ENCODE peak calls at places on chromosomes 2 and 18, in eight cellular contexts. M is neuronal stem cell, P is spleen, D is BE2C, V is BJ, W is GM23248, N is aorta, U is AG04450. Q is an unnamed sample. For H3K27me3, the result is how much of the 10 kb centered on the place peaks cover.

GRCh38 chr18:45024357-45025107 is 343.8 kb downstream of the SETBP1 start:
- DNase-seq in M (no peak), P (no peak), D (no peak), V (no peak), W (no peak), N (no peak), U (no peak), Q (no peak)

GRCh38 chr2:241882090-241882625 is 12.6 kb downstream of the RTP5 start:
- DNase-seq in M (no peak), P (peak), D (peak), V (no peak), W (peak), N (no peak), U (no peak), Q (peak)

GRCh38 chr2:42296226-42296625 is 64.8 kb downstream of the COX7A2L start:
- DNase-seq in M (no peak), P (no peak), D (no peak), V (no peak), W (no peak), N (no peak), U (no peak), Q (no peak)

GRCh38 chr2:43224571-43225092 is 1.8 kb downstream of the ZFP36L2 start:
- DNase-seq in M (no peak), P (peak), D (peak), V (no peak), W (peak), N (peak), U (no peak), Q (no peak)

GRCh38 chr2:110854355-110855081 is 122.1 kb downstream of the ACOXL start:
- DNase-seq in M (no peak), P (no peak), D (no peak), V (no peak), W (peak), N (no peak), U (no peak), Q (no peak)

GRCh38 chr18:27824841-27825720 is 351.8 kb downstream of the CDH2 start:
- DNase-seq in M (peak), P (no peak), D (no peak), V (no peak), W (no peak), N (no peak), U (no peak), Q (no peak)

GRCh38 chr2:17594533-17595391 is 54.3 kb downstream of the VSNL1 start:
- DNase-seq in M (no peak), P (no peak), D (no peak), V (no peak), W (peak), N (no peak), U (no peak), Q (no peak)

GRCh38 chr2:239769574-239770145 is 255.5 kb downstream of the NDUFA10 start:
- DNase-seq in M (no peak), P (peak), D (peak), V (no peak), W (no peak), N (peak), U (no peak), Q (no peak)

GRCh38 chr18:13437801-13438506 is 219.4 kb downstream of the LDLRAD4 start:
- DNase-seq in M (no peak), P (no peak), D (no peak), V (no peak), W (no peak), N (no peak), U (no peak), Q (no peak)

GRCh38 chr2:71496156-71496770 is 42.9 kb downstream of the DYSF start:
- DNase-seq in M (no peak), P (no peak), D (no peak), V (no peak), W (no peak), N (no peak), U (no peak), Q (no peak)

GRCh38 chr18:10973579-10974260 is 175.6 kb downstream of the PIEZO2 start:
- DNase-seq in M (no peak), P (no peak), D (no peak), V (no peak), W (peak), N (no peak), U (no peak), Q (no peak)

GRCh38 chr2:215848679-215849078 is 164.7 kb downstream of the MREG start:
- DNase-seq in M (no peak), P (no peak), D (no peak), V (no peak), W (no peak), N (no peak), U (no peak), Q (no peak)

GRCh38 chr18:13477147-13477683 is 249.1 kb downstream of the FAM210A start:
- DNase-seq in M (no peak), P (no peak), D (no peak), V (no peak), W (no peak), N (peak), U (no peak), Q (no peak)

GRCh38 chr2:106085441-106085911 is 108.6 kb downstream of the UXS1 start:
- DNase-seq in M (no peak), P (no peak), D (no peak), V (peak), W (peak), N (no peak), U (peak), Q (no peak)

GRCh38 chr2:173550143-173550542 is 195.5 kb downstream of the CDCA7 start:
- DNase-seq in M (no peak), P (no peak), D (no peak), V (peak), W (peak), N (no peak), U (no peak), Q (no peak)

GRCh38 chr2:68734688-68735525 is at the start of gene ARHGAP25:
- DNase-seq in M (no peak), P (no peak), D (no peak), V (no peak), W (no peak), N (no peak), U (no peak), Q (no peak)

GRCh38 chr18:32735781-32736180 is 37.0 kb downstream of the KLHL14 start:
- DNase-seq in M (no peak), P (no peak), D (no peak), V (no peak), W (peak), N (no peak), U (no peak), Q (no peak)

DNA sequence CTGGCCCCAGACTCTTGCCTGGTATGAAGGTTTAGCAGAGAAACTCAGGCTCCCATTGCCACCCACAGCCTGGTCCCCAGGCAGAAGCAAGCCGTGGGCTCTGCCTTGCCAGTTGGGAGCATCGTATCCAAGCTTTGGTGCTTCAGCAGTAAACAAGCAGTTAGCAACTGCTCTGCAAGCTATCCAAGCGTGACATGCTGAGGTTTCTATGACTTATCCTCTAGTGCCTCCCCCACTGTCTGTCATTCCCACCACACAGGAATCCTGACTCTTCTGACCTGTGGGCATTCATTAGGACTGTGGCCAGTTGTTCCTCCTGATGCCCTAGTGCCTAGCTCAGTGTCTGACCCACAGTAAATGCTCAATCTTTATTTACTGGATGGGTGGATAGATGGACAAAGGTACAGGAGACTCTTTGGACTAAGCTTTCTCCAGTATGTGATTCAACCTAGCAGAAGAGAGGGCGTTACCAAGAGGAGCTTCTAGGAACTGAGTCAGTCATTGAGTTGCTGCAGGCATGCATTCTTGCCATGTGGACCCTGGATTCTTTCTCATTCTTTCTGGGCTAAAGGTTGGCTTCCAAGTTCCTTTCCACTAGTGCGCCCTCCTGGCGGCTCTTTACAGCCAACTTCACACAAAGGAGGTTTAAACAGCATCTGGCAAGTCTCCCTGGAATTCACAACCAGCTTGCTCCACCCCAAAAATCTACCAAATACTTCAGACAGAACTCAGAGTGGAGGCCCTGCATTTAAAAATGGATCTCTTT is 40.6 kb upstream of the MRPL19 start:
- DNase-seq in M (no peak), P (no peak), D (no peak), V (peak), W (peak), N (no peak), U (peak), Q (no peak)
- H3K27me3 ChIP-seq in M (under half), P (under half), D (under half), V (under half), W (under half), N (under half), U (under half), Q (under half)

DNA sequence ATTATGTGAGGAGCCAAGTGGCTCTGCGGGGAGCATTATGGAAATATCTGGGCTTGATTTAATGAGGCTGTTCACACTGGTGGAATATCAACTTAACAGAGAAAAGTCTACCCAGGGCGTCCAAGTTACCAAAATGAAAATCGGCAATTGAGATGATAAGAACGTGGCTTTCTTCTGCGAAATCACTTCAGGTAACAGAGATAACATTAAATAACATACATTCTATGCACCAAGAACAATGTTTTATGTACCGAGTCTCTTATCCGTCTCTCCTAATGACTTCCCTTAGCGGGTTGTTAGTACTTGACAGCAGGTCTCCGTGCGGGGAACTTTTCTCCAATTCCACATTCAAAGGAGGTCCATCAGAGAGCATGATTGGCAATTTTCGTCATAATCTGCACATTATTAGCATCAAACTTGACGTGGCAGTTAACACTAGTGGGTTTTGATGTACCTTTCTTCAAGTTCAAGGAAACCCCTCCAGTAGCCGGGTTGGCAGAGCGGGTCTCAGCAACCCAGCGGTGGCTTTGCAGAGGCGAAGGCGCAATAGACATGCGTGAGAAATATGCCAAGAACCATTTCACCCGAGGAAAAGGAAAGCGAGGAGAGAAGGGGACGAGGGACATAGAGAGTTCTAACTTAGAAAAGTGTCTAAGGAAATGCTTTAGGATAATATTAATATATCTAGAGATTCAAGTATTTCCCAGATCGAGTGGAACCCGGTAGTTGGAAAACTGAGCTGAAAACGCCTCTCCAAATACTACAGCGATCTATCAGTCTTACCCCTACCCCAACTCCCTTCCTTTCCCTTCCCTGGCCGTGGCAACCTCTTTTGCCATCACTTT is 5.1 kb downstream of the EVX2 start:
- DNase-seq in M (no peak), P (no peak), D (no peak), V (no peak), W (no peak), N (no peak), U (no peak), Q (no peak)
- H3K27me3 ChIP-seq in M (half or more), P (half or more), D (under half), V (under half), W (half or more), N (under half), U (half or more), Q (under half)

GRCh38 chr2:15871239-15871783 is 69.0 kb upstream of the MYCN start:
- DNase-seq in M (no peak), P (no peak), D (no peak), V (no peak), W (no peak), N (no peak), U (no peak), Q (no peak)
- H3K27me3 ChIP-seq in M (under half), P (under half), D (under half), V (under half), W (under half), N (under half), U (under half), Q (under half)

DNA sequence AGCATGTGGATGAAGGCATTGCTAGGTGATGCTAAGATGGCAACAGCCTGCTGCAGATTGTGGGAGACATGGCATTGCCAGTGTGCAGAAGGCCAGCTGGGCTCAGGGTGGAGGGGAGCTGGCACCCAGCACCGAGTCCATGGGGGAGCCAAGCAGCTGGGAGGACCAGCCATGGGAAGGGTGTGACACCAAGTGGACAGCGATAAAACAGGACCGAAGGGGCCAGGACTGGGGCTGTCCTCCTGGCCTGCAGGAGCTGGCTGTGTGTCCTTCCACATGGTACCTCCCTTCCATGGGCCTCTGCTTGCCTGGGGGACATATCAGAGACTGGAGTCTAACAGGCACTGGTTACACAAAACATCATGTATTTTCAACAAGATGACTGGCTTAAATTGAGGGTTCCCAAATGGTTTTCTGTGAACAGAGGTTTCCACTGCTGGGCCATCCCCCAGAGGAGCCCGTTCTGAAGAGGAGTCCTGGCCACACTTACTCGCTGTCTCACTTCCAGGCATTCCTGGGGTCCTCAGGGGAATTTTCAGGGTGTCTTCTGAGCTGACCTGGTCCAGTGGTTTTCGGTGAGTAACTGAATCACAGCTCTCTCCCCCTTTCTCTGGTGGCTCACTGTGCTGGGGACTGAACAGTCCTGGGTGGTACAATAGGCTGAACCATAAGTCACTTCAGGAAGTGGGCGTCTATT is 60.4 kb upstream of the TNP1 start:
- DNase-seq in M (no peak), P (no peak), D (no peak), V (no peak), W (no peak), N (no peak), U (no peak), Q (no peak)
- H3K27me3 ChIP-seq in M (under half), P (under half), D (under half), V (under half), W (under half), N (under half), U (under half), Q (under half)

Q was measured in SJCRH30.